ENCODE peak calls at places on chromosomes 13 and 19, in six cellular contexts. R is pancreas, M is dorsolateral prefrontal cortex, V is thoracic aorta, G is neuronal stem cell, E is suprapubic skin. N is an unnamed sample.
A peak's percentile ranks its signal among the peaks of the same experiment; 100 is the strongest.

GRCh38 chr13:52024481-52024880 is at the start of gene UTP14C:
- DNase-seq in E (no peak), M (no peak), R (no peak), V (no peak), G (no peak), N (no peak)

GRCh38 chr13:109288151-109288709 is 498.2 kb downstream of the IRS2 start:
- DNase-seq in R (no peak), G (no peak), V (no peak), E (no peak), M (no peak), N (no peak)

GRCh38 chr19:10238172-10238783 is 7.1 kb upstream of the S1PR2 start:
- DNase-seq in E (peak; percentile 80), G (no peak), R (no peak), M (no peak), V (no peak), N (no peak)

GRCh38 chr13:39675904-39676303 is 20.4 kb downstream of the COG6 start:
- DNase-seq in V (no peak), M (no peak), E (no peak), R (no peak), G (no peak), N (peak; percentile 11)

GRCh38 chr13:50519866-50520265 is 323.6 kb downstream of the DLEU7 start:
- DNase-seq in V (no peak), G (no peak), M (no peak), R (no peak), E (no peak), N (no peak)

GRCh38 chr13:95360052-95360451 is 58.8 kb upstream of the ABCC4 start:
- DNase-seq in G (no peak), V (no peak), M (no peak), R (no peak), E (no peak), N (no peak)

GRCh38 chr13:72368031-72368430 is 359.4 kb downstream of the MZT1 start:
- DNase-seq in G (no peak), V (no peak), E (no peak), M (no peak), R (no peak), N (no peak)

GRCh38 chr19:49809155-49809986 is 3.7 kb downstream of the FUZ start:
- DNase-seq in V (no peak), R (peak; percentile 90), M (peak; percentile 73), G (no peak), E (peak; percentile 86), N (peak; percentile 52)

GRCh38 chr13:62205273-62205672 is 789.6 kb upstream of the PCDH20 start:
- DNase-seq in M (no peak), V (no peak), E (no peak), G (no peak), R (no peak), N (no peak)

GRCh38 chr19:35740108-35740422 is 2.2 kb downstream of the IGFLR1 start:
- DNase-seq in M (no peak), E (no peak), V (no peak), G (no peak), R (no peak), N (no peak)

GRCh38 chr13:110685305-110685704 is 20.6 kb downstream of the CARS2 start:
- DNase-seq in E (no peak), M (no peak), R (no peak), G (no peak), V (no peak), N (no peak)

GRCh38 chr13:73058741-73059459 is at the start of gene KLF5:
- DNase-seq in E (peak; percentile 97), R (peak; percentile 98), G (peak; percentile 94), M (peak; percentile 93), V (peak; percentile 86), N (peak; percentile 98)

GRCh38 chr13:99388334-99388923 is 81.2 kb upstream of the GPR183 start:
- DNase-seq in M (no peak), E (no peak), G (no peak), R (no peak), V (no peak), N (no peak)

GRCh38 chr13:66951426-66951825 is 278.7 kb downstream of the PCDH9 start:
- DNase-seq in M (no peak), E (no peak), V (no peak), G (no peak), R (no peak), N (no peak)

GRCh38 chr13:32600891-32601290 is 14.6 kb downstream of the PDS5B start:
- DNase-seq in G (no peak), V (no peak), R (no peak), M (no peak), E (no peak), N (no peak)

DNA sequence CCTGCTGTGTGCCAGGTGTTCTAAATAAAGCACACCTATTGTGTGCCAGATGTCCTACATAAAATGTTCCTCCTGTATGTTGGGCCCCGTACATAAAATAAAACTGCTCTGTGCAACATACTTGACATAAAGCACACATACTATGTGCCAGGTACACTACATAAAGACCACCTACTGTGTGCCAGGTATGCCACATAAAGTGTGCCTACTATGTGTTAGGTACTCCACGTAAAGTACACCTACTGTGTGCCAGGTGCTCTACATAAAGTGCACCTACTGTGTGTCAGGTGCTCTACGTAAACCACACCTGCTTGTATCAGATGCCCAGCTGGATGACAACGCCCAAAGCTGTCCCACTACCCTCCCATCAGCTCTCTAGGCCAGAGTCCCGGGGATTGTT is 5.8 kb upstream of the OR10H5 start:
- DNase-seq in E (no peak), R (no peak), G (no peak), M (no peak), V (no peak), N (no peak)
- H3K27ac ChIP-seq in E (no peak overlapping the region), R (no peak overlapping the region), G (no peak overlapping the region), M (no peak overlapping the region), V (no peak overlapping the region), N (no peak overlapping the region)

GRCh38 chr19:40598918-40599307 is 2.3 kb upstream of the LTBP4 start:
- DNase-seq in V (no peak), G (no peak), E (no peak), M (no peak), R (no peak), N (no peak)
- H3K27me3 ChIP-seq in V (no peaks in the 10 kb centered on the region), G (no peaks in the 10 kb centered on the region), E (peaks cover 24% of the 10 kb centered on the region), M (no peaks in the 10 kb centered on the region), R (no peaks in the 10 kb centered on the region), N (peaks cover 11% of the 10 kb centered on the region)

GRCh38 chr13:28464861-28465260 is 30.1 kb downstream of the FLT1 start:
- DNase-seq in V (no peak), R (no peak), E (no peak), G (no peak), M (no peak), N (no peak)

GRCh38 chr13:28467034-28467433 is 27.9 kb downstream of the FLT1 start:
- DNase-seq in M (no peak), G (no peak), R (no peak), V (no peak), E (no peak), N (no peak)

GRCh38 chr13:28459911-28460310 is 35.0 kb downstream of the FLT1 start:
- DNase-seq in M (no peak), V (no peak), E (no peak), G (no peak), R (no peak), N (no peak)

GRCh38 chr13:28466151-28466550 is 28.8 kb downstream of the FLT1 start:
- DNase-seq in R (no peak), V (no peak), G (no peak), E (no peak), M (no peak), N (no peak)

DNA sequence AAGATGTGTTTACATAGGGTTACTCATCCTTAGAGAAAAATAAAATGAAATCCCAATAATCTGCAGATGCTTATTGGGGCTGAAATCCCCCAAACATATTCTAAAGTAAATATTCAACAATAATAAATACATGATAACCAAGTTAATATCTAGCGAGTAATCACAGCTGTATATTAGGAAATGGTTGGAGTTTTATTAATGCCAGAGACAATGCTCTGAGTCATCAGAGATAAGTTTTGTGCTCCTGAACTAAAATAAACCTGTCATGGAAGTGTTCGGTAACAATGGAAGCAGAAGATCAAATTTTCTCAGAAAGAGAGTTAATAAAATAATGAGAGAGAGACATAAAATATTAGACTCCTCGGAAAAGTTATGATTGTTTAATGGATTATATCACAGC is 31.4 kb downstream of the FLT1 start:
- DNase-seq in V (no peak), R (no peak), M (no peak), G (no peak), E (no peak), N (no peak)
- H3K4me3 ChIP-seq in V (no peak overlapping the region), R (no peak overlapping the region), M (no peak overlapping the region), G (no peak overlapping the region), E (no peak overlapping the region), N (no peak overlapping the region)

DNA sequence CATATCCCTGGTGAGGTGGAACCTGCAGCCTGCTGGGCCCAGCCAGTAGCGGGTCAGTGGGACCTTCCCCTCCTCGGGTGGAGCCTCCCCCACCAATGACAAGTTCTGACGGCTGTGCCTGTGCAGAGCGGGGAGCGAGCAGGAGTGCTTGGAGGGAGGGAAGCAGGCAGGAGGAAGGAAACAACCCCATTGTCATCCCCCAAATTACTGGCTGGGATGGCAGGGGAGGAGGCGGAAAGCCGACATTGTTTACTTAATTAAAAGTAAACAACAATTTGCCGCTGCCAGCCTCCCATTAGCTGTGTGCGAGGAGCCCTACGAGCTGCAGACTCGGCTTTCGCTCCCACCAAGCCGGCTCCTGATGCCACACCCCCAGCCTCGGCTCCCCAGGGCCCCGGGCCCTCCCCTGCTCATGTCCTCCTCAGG is 45.5 kb downstream of the LYL1 start:
- DNase-seq in V (no peak), M (no peak), E (no peak), G (no peak), R (no peak), N (no peak)
- H3K27ac ChIP-seq in V (peak overlapping the region; percentile 99), M (peak overlapping the region; percentile 98), E (peak overlapping the region; percentile 92), G (no peak overlapping the region), R (peak overlapping the region; percentile 90), N (no peak overlapping the region)

GRCh38 chr19:1752009-1752756 is 1.1 kb upstream of the ONECUT3 start:
- DNase-seq in R (no peak), E (no peak), G (no peak), M (no peak), V (no peak), N (no peak)

GRCh38 chr19:1752757-1753728 is at the start of gene ONECUT3:
- DNase-seq in E (no peak), G (no peak), M (no peak), R (peak; percentile 74), V (no peak), N (no peak)

GRCh38 chr19:1754651-1755466 is 1.6 kb downstream of the ONECUT3 start:
- DNase-seq in V (no peak), E (no peak), G (no peak), M (no peak), R (peak; percentile 59), N (no peak)

GRCh38 chr19:1755467-1756155 is 2.3 kb downstream of the ONECUT3 start:
- DNase-seq in M (no peak), E (no peak), R (peak; percentile 66), G (no peak), V (no peak), N (no peak)

DNA sequence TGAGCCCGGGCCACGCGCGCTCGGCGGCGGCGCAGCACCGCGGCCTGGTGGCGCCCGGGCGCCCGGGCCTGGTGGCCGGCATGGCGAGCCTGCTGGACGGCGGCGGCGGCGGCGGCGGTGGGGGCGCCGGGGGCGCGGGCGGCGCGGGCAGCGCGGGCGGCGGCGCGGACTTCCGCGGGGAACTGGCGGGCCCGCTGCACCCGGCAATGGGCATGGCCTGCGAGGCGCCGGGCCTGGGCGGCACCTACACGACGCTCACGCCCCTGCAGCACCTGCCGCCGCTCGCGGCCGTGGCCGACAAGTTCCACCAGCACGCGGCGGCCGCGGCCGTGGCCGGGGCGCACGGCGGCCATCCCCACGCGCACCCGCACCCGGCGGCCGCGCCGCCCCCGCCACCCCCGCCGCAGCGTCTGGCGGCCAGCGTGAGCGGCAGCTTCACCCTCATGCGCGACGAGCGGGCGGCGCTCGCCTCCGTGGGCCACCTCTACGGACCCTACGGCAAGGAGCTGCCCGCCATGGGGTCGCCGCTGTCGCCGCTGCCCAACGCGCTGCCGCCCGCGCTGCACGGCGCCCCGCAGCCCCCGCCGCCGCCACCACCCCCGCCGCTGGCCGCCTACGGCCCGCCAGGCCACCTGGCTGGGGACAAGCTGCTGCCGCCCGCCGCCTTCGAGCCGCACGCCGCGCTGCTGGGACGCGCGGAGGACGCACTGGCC is 580 bp downstream of the ONECUT3 start:
- DNase-seq in R (peak; percentile 42), G (no peak), E (no peak), V (no peak), M (no peak), N (no peak)
- H3K27me3 ChIP-seq in R (peaks cover 17% of the 10 kb centered on the region), G (peaks cover 96% of the 10 kb centered on the region), E (peaks cover 99% of the 10 kb centered on the region), V (peaks cover 12% of the 10 kb centered on the region), M (peaks cover 88% of the 10 kb centered on the region), N (peaks cover 98% of the 10 kb centered on the region)

N was measured in cardiac muscle cell.